ENCODE peak calls at places on chromosomes 2 and 18, in five cellular contexts. O, Y, K, R and J are unnamed samples.

GRCh38 chr18:74497308-74497640 is 1.1 kb downstream of the CNDP2 start:
- DNase-seq in Y (no peak), O (no peak), K (no peak), R (no peak), J (no peak)

GRCh38 chr2:28661589-28662001 is 90.0 kb upstream of the PPP1CB start:
- DNase-seq in Y (no peak), R (no peak), O (no peak), K (no peak), J (peak; percentile 89)

GRCh38 chr2:102662861-102663260 is 43.5 kb downstream of the SLC9A2 start:
- DNase-seq in O (no peak), Y (no peak), K (no peak), R (no peak), J (no peak)

GRCh38 chr18:3741333-3741732 is 291.4 kb downstream of the TGIF1 start:
- DNase-seq in Y (no peak), R (no peak), K (no peak), O (no peak), J (no peak)

GRCh38 chr2:141906673-141907072 is 224.1 kb downstream of the LRP1B start:
- DNase-seq in R (no peak), K (no peak), Y (no peak), O (no peak), J (no peak)

GRCh38 chr2:97906309-97906708 is 89.4 kb downstream of the TMEM131 start:
- DNase-seq in K (no peak), Y (no peak), R (no peak), O (no peak), J (no peak)

GRCh38 chr2:18750662-18751554 is 161.5 kb upstream of the NT5C1B start:
- DNase-seq in R (no peak), K (no peak), O (no peak), Y (no peak), J (peak; percentile 54)

GRCh38 chr2:12341919-12342318 is 374.8 kb upstream of the TRIB2 start:
- DNase-seq in Y (no peak), O (no peak), K (no peak), R (peak; percentile 23), J (no peak)

GRCh38 chr2:97961534-97961933 is 34.2 kb downstream of the TMEM131 start:
- DNase-seq in K (no peak), O (no peak), Y (no peak), R (no peak), J (no peak)

GRCh38 chr2:193584001-193584400 is 1389.3 kb upstream of the TMEFF2 start:
- DNase-seq in Y (peak; percentile 69), K (peak; percentile 24), R (peak; percentile 57), O (peak; percentile 79), J (peak; percentile 21)

GRCh38 chr2:109176928-109177327 is 47.9 kb downstream of the SH3RF3 start:
- DNase-seq in R (no peak), O (no peak), Y (no peak), K (no peak), J (peak; percentile 51)

GRCh38 chr2:236998250-236998649 is 87.4 kb upstream of the COPS8 start:
- DNase-seq in R (no peak), O (no peak), Y (no peak), K (no peak), J (peak; percentile 13)

GRCh38 chr18:50405582-50406271 is 30.9 kb downstream of the SKA1 start:
- DNase-seq in Y (peak; percentile 56), R (no peak), O (peak; percentile 47), K (no peak), J (no peak)

GRCh38 chr2:207619764-207620203 is 5.4 kb downstream of the METTL21A start:
- DNase-seq in R (no peak), K (no peak), Y (no peak), O (no peak), J (peak; percentile 20)

GRCh38 chr2:144570566-144570965 is 50.6 kb upstream of the ZEB2 start:
- DNase-seq in Y (no peak), O (no peak), R (no peak), K (no peak), J (no peak)

GRCh38 chr2:69384618-69385081 is 2.4 kb downstream of the GFPT1 start:
- DNase-seq in K (no peak), Y (no peak), O (no peak), R (peak; percentile 76), J (peak; percentile 35)
- H2BK12ac ChIP-seq in K (no peak overlapping the region), Y (no peak overlapping the region), O (no peak overlapping the region), R (no peak overlapping the region), J (no peak overlapping the region)

DNA sequence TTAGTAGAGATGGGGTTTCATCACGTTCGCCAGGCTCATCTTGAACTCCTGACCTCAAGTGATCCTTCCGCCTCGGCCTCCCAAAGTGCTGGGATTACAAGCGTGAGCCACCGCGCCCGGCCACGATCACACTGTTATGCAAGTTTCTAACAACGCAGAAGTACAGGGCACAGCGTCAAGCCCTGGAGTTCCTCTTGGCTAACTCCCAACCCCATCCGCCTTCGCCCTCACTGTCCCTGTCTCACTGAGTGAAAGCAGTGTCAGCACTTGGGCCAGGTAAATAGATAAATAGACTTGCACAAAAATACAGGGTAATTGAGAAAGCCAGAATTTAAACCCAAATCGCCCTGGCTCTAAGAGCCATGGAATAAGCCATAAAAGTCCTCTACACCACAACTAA is 111.7 kb downstream of the ACVR1 start:
- DNase-seq in R (no peak), Y (no peak), O (no peak), K (no peak), J (no peak)
- H2BK12ac ChIP-seq in R (no peak overlapping the region), Y (no peak overlapping the region), O (no peak overlapping the region), K (no peak overlapping the region), J (no peak overlapping the region)

DNA sequence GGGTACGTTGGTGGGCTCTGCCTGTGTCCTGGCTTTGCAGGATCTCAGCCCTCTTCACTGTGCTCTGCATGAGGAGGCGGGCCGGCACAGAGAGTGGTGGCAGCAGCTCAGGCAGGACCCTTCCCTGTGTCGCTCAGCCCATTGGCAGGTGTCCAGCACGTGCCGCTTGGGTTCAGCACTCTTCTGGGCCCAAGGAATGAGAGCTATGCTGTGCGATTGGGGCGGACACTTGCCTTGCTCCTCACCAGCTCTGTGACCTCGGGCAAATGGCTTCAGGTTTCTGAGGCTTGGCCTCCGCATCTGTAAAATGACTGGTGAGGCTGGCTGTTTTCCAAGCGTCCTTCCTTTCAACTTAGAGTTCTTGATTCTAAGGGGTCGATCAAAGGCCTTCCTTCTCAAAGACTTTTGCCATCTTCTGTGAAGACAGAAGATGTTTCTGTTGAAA is 35.5 kb downstream of the GLI2 start:
- DNase-seq in R (no peak), O (no peak), K (no peak), Y (no peak), J (no peak)
- H2BK12ac ChIP-seq in R (no peak overlapping the region), O (no peak overlapping the region), K (no peak overlapping the region), Y (peak overlapping the region; percentile 61), J (peak overlapping the region; percentile 91)

DNA sequence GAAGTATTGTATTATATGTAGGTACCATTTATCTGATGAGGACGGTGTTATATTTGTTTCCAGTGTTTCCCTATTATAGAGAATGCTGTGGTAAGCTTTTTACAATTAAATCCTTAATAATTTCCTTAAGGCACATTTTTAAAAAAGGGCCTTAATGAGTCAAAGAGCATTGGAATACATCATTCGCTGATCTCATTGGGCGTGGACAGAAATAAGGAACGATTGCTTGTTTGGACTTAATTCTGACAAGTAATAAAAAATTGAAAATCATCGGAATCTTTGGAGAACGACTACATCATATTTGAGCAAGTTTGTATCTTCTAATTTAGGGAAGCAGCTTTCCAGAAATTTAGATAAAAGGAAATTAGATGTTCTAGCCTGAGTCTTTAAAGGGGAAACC is 11.2 kb downstream of the AGPS start:
- DNase-seq in R (no peak), K (no peak), O (no peak), Y (no peak), J (no peak)
- H2BK12ac ChIP-seq in R (no peak overlapping the region), K (no peak overlapping the region), O (no peak overlapping the region), Y (no peak overlapping the region), J (no peak overlapping the region)

DNA sequence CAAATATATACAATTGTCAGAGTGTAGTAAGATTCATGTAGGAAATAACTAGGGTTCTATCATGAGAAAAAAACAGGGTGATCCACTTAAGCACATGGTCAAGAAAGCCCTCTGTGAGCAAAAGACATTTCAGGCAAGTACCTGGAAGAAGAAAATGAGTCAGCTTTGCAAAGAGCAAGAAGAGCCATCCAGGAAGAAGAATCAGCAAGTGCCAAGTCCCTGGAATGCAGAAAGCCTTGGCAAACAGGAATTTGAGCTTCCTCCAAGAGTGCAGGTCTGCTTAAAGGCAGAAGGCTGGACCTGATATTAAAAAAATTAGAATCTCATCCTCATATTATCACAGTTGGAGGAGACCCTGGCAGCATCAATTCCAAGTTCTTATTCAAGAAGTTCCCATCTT is 188.5 kb upstream of the CELF4 start:
- DNase-seq in O (no peak), R (no peak), K (no peak), Y (no peak), J (no peak)
- H2BK12ac ChIP-seq in O (no peak overlapping the region), R (no peak overlapping the region), K (no peak overlapping the region), Y (no peak overlapping the region), J (no peak overlapping the region)